ENCODE peak calls at places on chromosome 21, in five cellular contexts. A is fibroblast of villous mesenchyme, F is GM12865, N is BE2C, I is left ventricle myocardium inferior. U is an unnamed sample.
A peak's percentile ranks its signal among the peaks of the same experiment; 100 is the strongest.

GRCh38 chr21:16713331-16714114 is 799.3 kb upstream of the CXADR start:
- DNase-seq in F (no peak), A (peak; percentile 5), N (no peak), I (no peak), U (no peak)

GRCh38 chr21:42414928-42415769 is 11.4 kb downstream of the UBASH3A start:
- DNase-seq in N (no peak), I (no peak), A (peak; percentile 46), F (peak; percentile 94), U (no peak)

GRCh38 chr21:25898671-25899070 is 163.9 kb downstream of the GABPA start:
- DNase-seq in A (peak; percentile 21), N (no peak), I (no peak), F (no peak), U (no peak)

GRCh38 chr21:18369115-18369514 is 34.5 kb downstream of the TMPRSS15 start:
- DNase-seq in F (peak; percentile 6), N (peak; percentile 39), I (no peak), A (no peak), U (no peak)

GRCh38 chr21:40840441-40840840 is 6.5 kb downstream of the DSCAM start:
- DNase-seq in I (no peak), N (no peak), A (no peak), F (no peak), U (no peak)

GRCh38 chr21:26881504-26882228 is 36.5 kb upstream of the ADAMTS1 start:
- DNase-seq in F (peak; percentile 9), I (no peak), N (no peak), A (peak; percentile 50), U (peak; percentile 8)

GRCh38 chr21:42221581-42222345 is 2.8 kb downstream of the ABCG1 start:
- DNase-seq in A (no peak), N (no peak), I (no peak), F (no peak), U (peak; percentile 29)

GRCh38 chr21:34790834-34791233 is 122.0 kb downstream of the CLIC6 start:
- DNase-seq in A (no peak), F (no peak), N (no peak), I (no peak), U (no peak)

GRCh38 chr21:32779983-32780382 is 8.4 kb upstream of the PAXBP1 start:
- DNase-seq in N (no peak), A (no peak), F (peak; percentile 33), I (no peak), U (no peak)

GRCh38 chr21:32777269-32777668 is 5.7 kb upstream of the PAXBP1 start:
- DNase-seq in N (no peak), A (no peak), I (no peak), F (no peak), U (no peak)

GRCh38 chr21:32776743-32777142 is 5.2 kb upstream of the PAXBP1 start:
- DNase-seq in A (no peak), I (no peak), N (no peak), F (no peak), U (no peak)

DNA sequence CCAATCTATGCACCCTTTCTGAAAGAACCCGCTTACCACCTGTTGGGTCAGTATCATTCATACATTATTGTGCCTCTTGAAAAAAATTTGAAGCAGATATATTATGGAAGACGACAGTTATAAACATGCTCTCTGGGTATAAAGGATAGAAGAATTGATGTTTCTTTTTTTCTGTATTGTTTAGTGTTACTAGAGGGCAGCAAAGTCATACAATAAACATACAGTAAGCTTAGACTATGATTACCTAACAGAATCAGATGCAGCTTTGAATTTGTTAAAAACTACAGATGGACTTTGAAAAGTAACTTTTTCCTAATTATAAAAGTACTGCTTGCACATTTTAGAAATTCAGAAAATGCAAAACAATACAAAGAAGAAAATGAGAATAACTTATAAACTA is 11.1 kb upstream of the PAXBP1 start:
- DNase-seq in A (no peak), F (no peak), N (no peak), I (no peak), U (no peak)
- TF ChIP-seq CTCF in A (no peak), F (no peak), N (no peak), I (no peak), U (no peak)

GRCh38 chr21:37562920-37563640 is 196.5 kb downstream of the DYRK1A start:
- DNase-seq in F (peak; percentile 5), I (no peak), N (peak; percentile 38), A (no peak), U (no peak)

GRCh38 chr21:37565530-37566223 is 199.1 kb downstream of the DYRK1A start:
- DNase-seq in N (no peak), F (no peak), I (no peak), A (peak; percentile 80), U (no peak)

GRCh38 chr21:37563641-37564340 is 197.2 kb downstream of the DYRK1A start:
- DNase-seq in N (peak; percentile 96), I (peak; percentile 94), F (peak; percentile 97), A (peak; percentile 91), U (peak; percentile 85)

GRCh38 chr21:37564924-37565529 is 198.5 kb downstream of the DYRK1A start:
- DNase-seq in I (no peak), N (no peak), F (no peak), A (peak; percentile 18), U (no peak)

DNA sequence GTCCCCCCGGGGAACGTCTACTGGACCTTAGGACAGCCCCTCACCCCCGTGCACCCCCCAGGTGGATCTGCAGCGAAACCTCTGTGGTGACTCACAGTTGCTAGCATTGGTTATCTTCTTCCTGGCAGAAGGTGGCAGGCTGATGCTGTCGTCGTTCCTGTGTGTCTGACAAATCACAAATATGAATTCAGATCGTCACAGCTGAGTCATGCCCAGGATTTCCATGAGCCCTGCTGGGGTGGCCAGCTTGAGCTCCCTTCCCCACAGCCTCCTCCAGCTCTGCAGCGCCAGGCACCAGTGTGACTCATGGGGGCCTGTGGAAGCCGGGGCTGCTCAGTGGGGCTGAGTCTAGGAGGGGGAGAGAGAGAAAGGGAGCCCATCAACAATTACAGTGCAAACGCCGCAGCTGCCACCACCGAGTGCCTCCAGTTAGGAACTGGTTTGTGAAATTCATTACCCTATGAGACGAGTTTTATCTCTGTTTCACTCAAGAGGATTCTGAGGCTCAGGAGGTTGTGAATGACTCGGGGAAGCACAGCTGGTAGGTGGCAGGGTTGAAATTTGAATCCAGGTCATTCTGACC is 197.9 kb downstream of the DYRK1A start:
- DNase-seq in N (peak; percentile 92), I (peak; percentile 66), A (peak; percentile 96), F (peak; percentile 76), U (peak; percentile 92)
- H3K4me3 ChIP-seq in N (peak overlapping the region; percentile 83), I (peak overlapping the region; percentile 80), A (peak overlapping the region; percentile 61), F (peak overlapping the region; percentile 72), U (peak overlapping the region; percentile 81)

GRCh38 chr21:45473496-45474322 is 68.5 kb downstream of the SLC19A1 start:
- DNase-seq in F (no peak), I (no peak), A (peak; percentile 41), N (no peak), U (no peak)
- TF ChIP-seq CTCF in F (no peak), I (no peak), A (no peak), N (no peak), U (peak; percentile 9)

DNA sequence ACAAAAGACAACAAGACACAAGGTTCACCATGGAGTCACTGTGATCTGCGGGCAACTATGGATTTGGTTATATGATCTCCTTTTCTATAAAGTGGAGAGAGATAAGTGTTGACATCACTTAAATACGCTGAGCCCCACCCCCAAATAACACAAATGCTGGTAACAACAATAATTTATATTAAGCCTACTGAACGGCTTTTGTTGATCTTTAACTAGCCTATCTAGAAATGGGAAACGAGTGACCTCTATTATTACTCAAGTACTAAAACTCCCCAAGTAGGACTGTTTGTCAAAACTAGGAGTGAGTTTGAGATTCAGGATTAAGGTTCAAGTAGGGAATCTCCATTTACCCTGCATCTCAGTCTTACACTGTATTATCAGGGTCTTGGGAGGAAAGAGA is 52.2 kb downstream of the MAP3K7CL start:
- DNase-seq in A (no peak), I (no peak), N (no peak), F (no peak), U (no peak)
- H3K4me3 ChIP-seq in A (peak overlapping the region; percentile 57), I (peak overlapping the region; percentile 55), N (no peak overlapping the region), F (peak overlapping the region; percentile 31), U (peak overlapping the region; percentile 11)

GRCh38 chr21:36032647-36033406 is 27.5 kb downstream of the SETD4 start:
- DNase-seq in I (no peak), N (no peak), A (no peak), F (no peak), U (no peak)

GRCh38 chr21:36034211-36034913 is 26.0 kb downstream of the SETD4 start:
- DNase-seq in N (no peak), A (no peak), I (no peak), F (no peak), U (no peak)

GRCh38 chr21:36038701-36039497 is 21.4 kb downstream of the SETD4 start:
- DNase-seq in A (no peak), I (no peak), F (peak; percentile 12), N (no peak), U (no peak)

GRCh38 chr21:36039861-36040260 is 20.5 kb downstream of the SETD4 start:
- DNase-seq in I (no peak), A (no peak), N (no peak), F (no peak), U (no peak)

GRCh38 chr21:36035381-36035791 is 24.9 kb downstream of the SETD4 start:
- DNase-seq in F (no peak), I (no peak), A (no peak), N (peak; percentile 84), U (no peak)
- TF ChIP-seq CTCF in F (no peak), I (no peak), A (no peak), N (peak; percentile 65), U (no peak)

GRCh38 chr21:38925923-38926322 is 120.2 kb downstream of the ETS2 start:
- DNase-seq in I (peak; percentile 58), F (no peak), A (peak; percentile 91), N (no peak), U (peak; percentile 55)
- H3K4me3 ChIP-seq in I (peak overlapping the region; percentile 56), F (no peak overlapping the region), A (peak overlapping the region; percentile 16), N (no peak overlapping the region), U (peak overlapping the region; percentile 26)

DNA sequence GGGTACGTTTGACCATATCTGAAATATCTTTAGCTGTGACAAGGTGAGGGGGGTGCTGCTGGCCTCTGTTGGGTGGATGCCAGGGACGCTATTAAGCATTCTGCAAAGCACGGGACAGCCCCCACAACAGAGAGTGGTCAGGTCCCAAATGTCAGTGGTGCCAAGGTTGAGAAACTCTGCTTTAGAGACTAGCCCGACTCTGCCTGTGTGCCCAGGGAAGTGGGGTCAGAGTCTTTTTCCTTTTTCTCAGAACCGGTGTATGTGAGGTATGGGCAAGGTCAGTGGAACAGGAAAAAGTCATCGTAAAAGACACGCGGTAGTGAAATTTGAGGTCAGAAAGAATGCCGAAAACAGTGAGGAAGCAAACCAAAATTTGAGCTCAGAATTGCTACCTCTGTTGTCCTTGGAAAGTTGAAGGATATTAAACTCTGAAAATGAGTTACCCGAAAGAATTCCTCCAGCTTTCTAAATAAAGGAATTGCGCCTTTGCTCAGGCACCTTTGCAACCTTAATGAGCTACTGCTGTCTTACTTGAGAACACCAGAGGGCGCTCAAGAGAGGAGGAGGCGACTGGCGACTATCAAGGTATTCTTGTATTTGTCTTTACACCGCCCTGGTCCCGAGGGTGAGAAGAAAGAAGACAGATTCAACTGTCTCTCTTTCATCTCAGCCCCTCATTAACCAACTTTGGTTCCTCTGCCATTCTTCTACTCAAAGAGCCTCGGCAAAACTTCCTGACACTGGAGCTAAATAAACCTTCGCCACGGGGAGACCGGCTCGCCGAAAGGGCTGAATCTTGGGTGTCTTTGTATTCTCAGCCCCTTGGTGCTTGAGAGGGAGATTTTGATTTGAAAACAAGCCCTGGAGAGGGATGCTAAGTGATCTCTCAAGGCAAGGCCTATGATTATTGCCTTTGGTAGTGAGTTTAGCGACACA is 85.4 kb upstream of the OLIG2 start:
- DNase-seq in F (peak; percentile 70), A (peak; percentile 49), N (peak; percentile 47), I (no peak), U (peak; percentile 3)
- TF ChIP-seq CTCF in F (peak; percentile 72), A (peak; percentile 84), N (peak; percentile 95), I (peak; percentile 84), U (peak; percentile 84)

U was measured in AG04450.